ENCODE peak calls at places on chromosome 3, in ten cellular contexts. A, F, R, C, V, H, I, G, J and E are unnamed samples.

GRCh38 chr3:134694946-134695543 is 44.2 kb upstream of the KY start:
- DNase-seq in A (no peak), F (no peak), R (no peak), C (no peak), V (no peak), H (no peak), I (no peak), G (no peak), J (no peak), E (no peak)

GRCh38 chr3:150747909-150748568 is 14.9 kb downstream of the SIAH2 start:
- DNase-seq in A (no peak), F (peak; percentile 27), R (no peak), C (no peak), V (no peak), H (no peak), I (no peak), G (no peak), J (no peak), E (no peak)

GRCh38 chr3:52429779-52430415 is 15.0 kb downstream of the SEMA3G start:
- DNase-seq in A (no peak), F (no peak), R (no peak), C (no peak), V (no peak), H (no peak), I (no peak), G (peak; percentile 26), J (no peak), E (no peak)

GRCh38 chr3:112111785-112112402 is 21.2 kb downstream of the GCSAM start:
- DNase-seq in A (peak; percentile 84), F (peak; percentile 76), R (peak; percentile 28), C (peak; percentile 65), V (peak; percentile 73), H (no peak), I (peak; percentile 72), G (peak; percentile 85), J (peak; percentile 81), E (peak; percentile 36)

GRCh38 chr3:24365168-24365567 is 129.5 kb downstream of the THRB start:
- DNase-seq in A (peak; percentile 93), F (peak; percentile 73), R (no peak), C (peak; percentile 86), V (no peak), H (no peak), I (peak; percentile 84), G (peak; percentile 90), J (peak; percentile 91), E (peak; percentile 80)

GRCh38 chr3:138833908-138834358 is 795 bp downstream of the PIK3CB start:
- DNase-seq in A (peak; percentile 66), F (no peak), R (no peak), C (no peak), V (no peak), H (no peak), I (no peak), G (peak; percentile 36), J (no peak), E (no peak)

GRCh38 chr3:52385157-52385556 is 59.7 kb downstream of the SEMA3G start:
- DNase-seq in A (peak; percentile 25), F (peak; percentile 43), R (no peak), C (peak; percentile 4), V (no peak), H (peak; percentile 99), I (peak; percentile 64), G (peak; percentile 30), J (peak; percentile 50), E (no peak)

GRCh38 chr3:127427666-127428065 is 139.8 kb upstream of the PRR20G start:
- DNase-seq in A (no peak), F (no peak), R (no peak), C (no peak), V (peak; percentile 28), H (no peak), I (no peak), G (no peak), J (no peak), E (no peak)

GRCh38 chr3:177337548-177338331 is 140.5 kb upstream of the TBL1XR1 start:
- DNase-seq in A (peak; percentile 66), F (peak; percentile 55), R (peak; percentile 8), C (peak; percentile 85), V (peak; percentile 79), H (no peak), I (no peak), G (peak; percentile 80), J (peak; percentile 29), E (peak; percentile 61)

GRCh38 chr3:27166888-27167287 is 202.3 kb downstream of the NEK10 start:
- DNase-seq in A (peak; percentile 97), F (peak; percentile 98), R (no peak), C (peak; percentile 98), V (no peak), H (no peak), I (peak; percentile 3), G (peak; percentile 96), J (peak; percentile 98), E (no peak)

GRCh38 chr3:46706771-46707582 is 5.8 kb downstream of the TMIE start:
- DNase-seq in A (no peak), F (no peak), R (no peak), C (no peak), V (peak; percentile 49), H (peak; percentile 41), I (no peak), G (no peak), J (no peak), E (no peak)

GRCh38 chr3:52535411-52536111 is 844 bp upstream of the UQCC5 start:
- DNase-seq in A (no peak), F (no peak), R (no peak), C (no peak), V (no peak), H (peak; percentile 33), I (no peak), G (no peak), J (no peak), E (no peak)

GRCh38 chr3:36944641-36945270 is at the start of gene TRANK1:
- DNase-seq in A (peak; percentile 45), F (no peak), R (peak; percentile 78), C (peak; percentile 30), V (peak; percentile 89), H (peak; percentile 64), I (peak; percentile 47), G (peak; percentile 79), J (peak; percentile 52), E (no peak)

GRCh38 chr3:68336042-68336441 is 596.3 kb downstream of the TAFA4 start:
- DNase-seq in A (no peak), F (no peak), R (no peak), C (no peak), V (no peak), H (no peak), I (no peak), G (no peak), J (no peak), E (no peak)

GRCh38 chr3:133408366-133408765 is 8.5 kb downstream of the BFSP2 start:
- DNase-seq in A (peak; percentile 63), F (peak; percentile 33), R (no peak), C (no peak), V (no peak), H (no peak), I (no peak), G (no peak), J (no peak), E (no peak)

GRCh38 chr3:144394052-144394451 is 422.4 kb downstream of the DIPK2A start:
- DNase-seq in A (no peak), F (no peak), R (no peak), C (no peak), V (no peak), H (no peak), I (no peak), G (no peak), J (no peak), E (no peak)

GRCh38 chr3:111739241-111739952 is 119.7 kb upstream of the PHLDB2 start:
- DNase-seq in A (peak; percentile 66), F (peak; percentile 86), R (no peak), C (no peak), V (no peak), H (no peak), I (peak; percentile 85), G (peak; percentile 24), J (peak; percentile 49), E (no peak)

GRCh38 chr3:107172411-107172810 is 204.8 kb upstream of the CCDC54 start:
- DNase-seq in A (no peak), F (no peak), R (no peak), C (no peak), V (no peak), H (no peak), I (no peak), G (no peak), J (no peak), E (no peak)

GRCh38 chr3:32903953-32904352 is 47.5 kb upstream of the CCR4 start:
- DNase-seq in A (no peak), F (no peak), R (no peak), C (no peak), V (no peak), H (no peak), I (no peak), G (no peak), J (no peak), E (no peak)

GRCh38 chr3:189515916-189516531 is 115.2 kb upstream of the TP63 start:
- DNase-seq in A (peak; percentile 26), F (no peak), R (no peak), C (no peak), V (no peak), H (no peak), I (no peak), G (no peak), J (no peak), E (no peak)